ENCODE peak calls at places on chromosomes 1 and 21, in four cellular contexts. W is osteocyte; S is CD8-positive, alpha-beta memory T cell; N is kidney tubule cell. O is an unnamed sample.

GRCh38 chr1:167723707-167724323 is 2.0 kb downstream of the MPZL1 start:
- DNase-seq in W (no peak), S (no peak), N (no peak), O (no peak)

GRCh38 chr1:91617242-91617837 is 116.7 kb downstream of the CDC7 start:
- DNase-seq in W (no peak), S (no peak), N (peak), O (no peak)

GRCh38 chr1:121516279-121516967 is 331.6 kb downstream of the SRGAP2C start:
- DNase-seq in W (no peak), S (peak), N (no peak), O (peak)

GRCh38 chr1:194975913-194976312 is 1632.3 kb downstream of the KCNT2 start:
- DNase-seq in W (no peak), S (no peak), N (peak), O (no peak)

GRCh38 chr21:46083271-46084040 is 14.5 kb upstream of the COL6A2 start:
- DNase-seq in W (peak), S (no peak), N (no peak), O (no peak)

GRCh38 chr1:181469829-181470228 is 13.5 kb upstream of the CACNA1E start:
- DNase-seq in W (no peak), S (no peak), N (peak), O (no peak)

GRCh38 chr21:26918318-26919065 is 48.4 kb downstream of the ADAMTS5 start:
- DNase-seq in W (no peak), S (no peak), N (no peak), O (no peak)

GRCh38 chr1:2344121-2344681 is 47.2 kb downstream of the MORN1 start:
- DNase-seq in W (no peak), S (peak), N (no peak), O (no peak)

GRCh38 chr21:24840287-24840686 is 767.0 kb downstream of the MRPL39 start:
- DNase-seq in W (no peak), S (no peak), N (no peak), O (no peak)

GRCh38 chr1:202965441-202965821 is 1.6 kb downstream of the CYB5R1 start:
- DNase-seq in W (no peak), S (no peak), N (no peak), O (no peak)

GRCh38 chr1:181250038-181250437 is 161.5 kb downstream of the IER5 start:
- DNase-seq in W (peak), S (no peak), N (peak), O (no peak)

GRCh38 chr1:202860744-202861419 is 28.1 kb downstream of the RABIF start:
- DNase-seq in W (no peak), S (no peak), N (peak), O (no peak)

GRCh38 chr1:3497521-3497920 is 43.1 kb downstream of the ARHGEF16 start:
- DNase-seq in W (no peak), S (no peak), N (no peak), O (no peak)

O was measured in AML-193.